ENCODE peak calls at places on chromosomes 16 and 17, in four cellular contexts. E is CMK, M is sciatic nerve, K is anterior cingulate cortex. A is an unnamed sample.
A peak's percentile ranks its signal among the peaks of the same experiment; 100 is the strongest.

GRCh38 chr17:42378597-42379594 is 9.3 kb downstream of the STAT3 start:
- DNase-seq in M (no peak), E (no peak), K (no peak), A (no peak)

GRCh38 chr16:2001456-2002355 is 7.9 kb downstream of the ZNF598 start:
- DNase-seq in E (no peak), K (no peak), M (no peak), A (peak; percentile 72)

GRCh38 chr16:57113664-57114063 is 21.3 kb downstream of the CPNE2 start:
- DNase-seq in M (no peak), E (no peak), K (no peak), A (no peak)

GRCh38 chr17:21218101-21218500 is 4.1 kb upstream of the TMEM11 start:
- DNase-seq in E (no peak), M (no peak), K (no peak), A (no peak)

GRCh38 chr17:80513892-80514291 is 30.7 kb upstream of the RPTOR start:
- DNase-seq in K (no peak), E (no peak), M (no peak), A (no peak)

GRCh38 chr17:81329279-81329926 is 34.3 kb upstream of the SLC38A10 start:
- DNase-seq in K (no peak), E (no peak), M (peak; percentile 85), A (no peak)

GRCh38 chr17:21297026-21297520 is 12.6 kb downstream of the MAP2K3 start:
- DNase-seq in K (no peak), E (no peak), M (no peak), A (no peak)

GRCh38 chr17:44804301-44805061 is 25.6 kb downstream of the GJC1 start:
- DNase-seq in M (no peak), E (no peak), K (no peak), A (no peak)

GRCh38 chr16:57325458-57325857 is 33.1 kb upstream of the CCL22 start:
- DNase-seq in M (no peak), K (no peak), E (no peak), A (no peak)